ENCODE peak calls at places on chromosome 1, in nine cellular contexts. Q is RKO; D is fibroblast of lung; K is stimulated activated CD4-positive, alpha-beta T cell treated with anti-CD3 and anti-CD28 coated beads, Interleukin-1b, Interleukin-23, amount 100 ng/mL, for 24 hours; B is AG09309; I is activated T-cell treated with anti-CD3 and anti-CD28 coated beads for 24 hours; T is ureter; R is pancreas; A is HFFc6. X is an unnamed sample.

GRCh38 chr1:24912359-24913273 is 17.5 kb downstream of the RUNX3 start:
- DNase-seq in Q (no peak), D (no peak), K (no peak), B (no peak), I (no peak), T (no peak), R (no peak), A (no peak), X (no peak)

GRCh38 chr1:89721351-89721750 is 88.4 kb downstream of the LRRC8C start:
- DNase-seq in Q (no peak), D (peak; percentile 22), K (no peak), B (no peak), I (peak; percentile 36), T (no peak), R (no peak), A (peak; percentile 45), X (no peak)

GRCh38 chr1:23528245-23528978 is 2.6 kb downstream of the E2F2 start:
- DNase-seq in Q (peak; percentile 95), D (peak; percentile 86), K (peak; percentile 56), B (no peak), I (peak; percentile 73), T (peak; percentile 92), R (peak; percentile 68), A (peak; percentile 87), X (peak; percentile 78)

GRCh38 chr1:106022312-106022902 is 1034.1 kb upstream of the PRMT6 start:
- DNase-seq in Q (peak; percentile 35), D (peak; percentile 42), K (no peak), B (no peak), I (no peak), T (no peak), R (no peak), A (no peak), X (no peak)

GRCh38 chr1:51792864-51793263 is 85.7 kb downstream of the NRDC start:
- DNase-seq in Q (peak; percentile 60), D (peak; percentile 66), K (no peak), B (peak; percentile 31), I (no peak), T (no peak), R (no peak), A (peak; percentile 74), X (no peak)

GRCh38 chr1:66951513-66951912 is 26.7 kb downstream of the MIER1 start:
- DNase-seq in Q (no peak), D (peak; percentile 25), K (no peak), B (no peak), I (no peak), T (no peak), R (no peak), A (peak; percentile 83), X (no peak)

GRCh38 chr1:202671388-202671787 is 38.9 kb downstream of the SYT2 start:
- DNase-seq in Q (no peak), D (no peak), K (no peak), B (no peak), I (no peak), T (peak; percentile 78), R (peak; percentile 56), A (peak; percentile 39), X (no peak)

GRCh38 chr1:237457573-237457972 is 415.6 kb downstream of the RYR2 start:
- DNase-seq in Q (no peak), D (no peak), K (no peak), B (no peak), I (no peak), T (no peak), R (no peak), A (no peak), X (no peak)

GRCh38 chr1:7026188-7026587 is 240.9 kb downstream of the CAMTA1 start:
- DNase-seq in Q (no peak), D (no peak), K (no peak), B (no peak), I (no peak), T (no peak), R (no peak), A (no peak), X (no peak)

GRCh38 chr1:34843392-34844251 is 15.9 kb downstream of the SMIM12 start:
- DNase-seq in Q (no peak), D (no peak), K (no peak), B (no peak), I (no peak), T (no peak), R (peak; percentile 33), A (no peak), X (no peak)